ENCODE peak calls at places on chromosomes 5 and 9, in six cellular contexts. W is LHCN-M2; S is NCI-H446; U is HCEC 1CT; L is NCI-H748 treated with DMSO at 0.1 percent for 48 hours; Q is stimulated activated CD8-positive, alpha-beta memory T cell treated with anti-CD3 and anti-CD28 coated beads, Interleukin-7, amount 100 ng/mL, for 4 hours. Y is an unnamed sample.

GRCh38 chr9:96555567-96556386 is 63.9 kb downstream of the CDC14B start:
- DNase-seq in L (no peak), S (no peak), W (peak; percentile 47), Q (no peak), U (peak; percentile 50), Y (peak; percentile 44)

GRCh38 chr5:123156577-123157296 is 67.7 kb downstream of the PRDM6 start:
- DNase-seq in W (peak; percentile 61), S (peak; percentile 25), U (peak; percentile 75), L (no peak), Q (no peak), Y (peak; percentile 90)

GRCh38 chr9:7523644-7524043 is 275.9 kb downstream of the DMAC1 start:
- DNase-seq in W (no peak), Q (no peak), U (no peak), S (no peak), L (no peak), Y (no peak)

GRCh38 chr5:98510111-98510510 is 263.4 kb upstream of the RGMB start:
- DNase-seq in Q (no peak), S (no peak), U (peak; percentile 41), W (peak; percentile 66), L (peak; percentile 41), Y (peak; percentile 38)

GRCh38 chr9:92637331-92637730 is 32.6 kb downstream of the IPPK start:
- DNase-seq in Q (no peak), L (no peak), U (no peak), S (no peak), W (no peak), Y (no peak)

GRCh38 chr9:88537743-88538055 is 2.7 kb downstream of the NXNL2 start:
- DNase-seq in U (peak; percentile 68), W (peak; percentile 97), Q (no peak), L (peak; percentile 21), S (peak; percentile 0), Y (peak; percentile 87)

GRCh38 chr5:60382761-60383160 is 317.2 kb downstream of the DEPDC1B start:
- DNase-seq in Q (no peak), W (peak; percentile 41), U (peak; percentile 65), S (peak; percentile 61), L (no peak), Y (peak; percentile 20)

GRCh38 chr5:135593886-135594285 is 15.1 kb upstream of the CXCL14 start:
- DNase-seq in L (no peak), W (no peak), S (no peak), U (no peak), Q (no peak), Y (no peak)

GRCh38 chr5:107404595-107405366 is 266.0 kb downstream of the EFNA5 start:
- DNase-seq in Q (no peak), U (no peak), W (peak; percentile 79), L (no peak), S (peak; percentile 16), Y (no peak)

GRCh38 chr9:130426883-130427282 is 17.9 kb upstream of the ASS1 start:
- DNase-seq in W (peak; percentile 97), L (no peak), U (peak; percentile 7), Q (no peak), S (peak; percentile 46), Y (peak; percentile 35)

GRCh38 chr5:153513171-153513570 is 22.7 kb downstream of the GRIA1 start:
- DNase-seq in S (peak; percentile 76), U (no peak), L (no peak), Q (no peak), W (peak; percentile 69), Y (peak; percentile 63)

GRCh38 chr5:78527054-78527884 is 121.3 kb downstream of the LHFPL2 start:
- DNase-seq in Q (no peak), W (peak; percentile 97), S (peak; percentile 4), L (no peak), U (peak; percentile 95), Y (peak; percentile 94)

GRCh38 chr5:115842089-115842881 is 550 bp downstream of the AP3S1 start:
- DNase-seq in L (peak; percentile 52), S (peak; percentile 52), W (peak; percentile 69), U (peak; percentile 58), Q (no peak), Y (no peak)

GRCh38 chr5:873328-873727 is 19.3 kb downstream of the BRD9 start:
- DNase-seq in L (no peak), W (no peak), S (no peak), U (no peak), Q (no peak), Y (no peak)

GRCh38 chr9:134333874-134334581 is 7.8 kb downstream of the RXRA start:
- DNase-seq in L (no peak), W (no peak), S (no peak), Q (no peak), U (no peak), Y (no peak)

GRCh38 chr9:77488439-77489126 is 159.5 kb downstream of the GNA14 start:
- DNase-seq in U (peak; percentile 34), W (peak; percentile 26), S (no peak), Q (no peak), L (no peak), Y (peak; percentile 20)

GRCh38 chr9:86943223-86943870 is 4.0 kb downstream of the GAS1 start:
- DNase-seq in W (peak; percentile 59), S (no peak), U (no peak), Q (no peak), L (peak; percentile 29), Y (no peak)

GRCh38 chr5:151151793-151152192 is 5.8 kb downstream of the ANXA6 start:
- DNase-seq in S (no peak), Q (no peak), W (peak; percentile 57), L (no peak), U (no peak), Y (peak; percentile 47)

GRCh38 chr9:123863164-123863855 is 66.6 kb downstream of the DENND1A start:
- DNase-seq in W (peak; percentile 50), Q (no peak), S (no peak), U (no peak), L (no peak), Y (no peak)